ENCODE peak calls at places on chromosomes 1 and 21, in four cellular contexts. Z is colonic mucosa, X is astrocyte of the spinal cord, A is AG09309. C is an unnamed sample.

GRCh38 chr1:177780096-177780700 is 189.7 kb downstream of the SEC16B start:
- DNase-seq in X (peak; percentile 66), Z (no peak), A (peak; percentile 37), C (peak; percentile 49)

GRCh38 chr1:7333094-7333493 is 438.0 kb upstream of the VAMP3 start:
- DNase-seq in A (no peak), X (no peak), Z (no peak), C (no peak)

GRCh38 chr1:168845083-168845650 is 116.2 kb upstream of the DPT start:
- DNase-seq in Z (peak; percentile 45), A (no peak), X (no peak), C (no peak)

GRCh38 chr1:174963547-174964125 is 36.1 kb upstream of the CACYBP start:
- DNase-seq in Z (peak; percentile 77), X (no peak), A (no peak), C (no peak)

GRCh38 chr1:226677121-226678020 is 61.7 kb downstream of the ITPKB start:
- DNase-seq in A (peak; percentile 61), X (peak; percentile 70), Z (peak; percentile 67), C (peak; percentile 70)

GRCh38 chr1:60388092-60388987 is 314.8 kb upstream of the C1orf87 start:
- DNase-seq in A (no peak), Z (no peak), X (no peak), C (no peak)

GRCh38 chr1:18673976-18674375 is 43.3 kb downstream of the PAX7 start:
- DNase-seq in Z (no peak), X (no peak), A (no peak), C (no peak)

GRCh38 chr1:180611016-180611930 is 20.5 kb upstream of the XPR1 start:
- DNase-seq in A (no peak), Z (no peak), X (no peak), C (no peak)

DNA sequence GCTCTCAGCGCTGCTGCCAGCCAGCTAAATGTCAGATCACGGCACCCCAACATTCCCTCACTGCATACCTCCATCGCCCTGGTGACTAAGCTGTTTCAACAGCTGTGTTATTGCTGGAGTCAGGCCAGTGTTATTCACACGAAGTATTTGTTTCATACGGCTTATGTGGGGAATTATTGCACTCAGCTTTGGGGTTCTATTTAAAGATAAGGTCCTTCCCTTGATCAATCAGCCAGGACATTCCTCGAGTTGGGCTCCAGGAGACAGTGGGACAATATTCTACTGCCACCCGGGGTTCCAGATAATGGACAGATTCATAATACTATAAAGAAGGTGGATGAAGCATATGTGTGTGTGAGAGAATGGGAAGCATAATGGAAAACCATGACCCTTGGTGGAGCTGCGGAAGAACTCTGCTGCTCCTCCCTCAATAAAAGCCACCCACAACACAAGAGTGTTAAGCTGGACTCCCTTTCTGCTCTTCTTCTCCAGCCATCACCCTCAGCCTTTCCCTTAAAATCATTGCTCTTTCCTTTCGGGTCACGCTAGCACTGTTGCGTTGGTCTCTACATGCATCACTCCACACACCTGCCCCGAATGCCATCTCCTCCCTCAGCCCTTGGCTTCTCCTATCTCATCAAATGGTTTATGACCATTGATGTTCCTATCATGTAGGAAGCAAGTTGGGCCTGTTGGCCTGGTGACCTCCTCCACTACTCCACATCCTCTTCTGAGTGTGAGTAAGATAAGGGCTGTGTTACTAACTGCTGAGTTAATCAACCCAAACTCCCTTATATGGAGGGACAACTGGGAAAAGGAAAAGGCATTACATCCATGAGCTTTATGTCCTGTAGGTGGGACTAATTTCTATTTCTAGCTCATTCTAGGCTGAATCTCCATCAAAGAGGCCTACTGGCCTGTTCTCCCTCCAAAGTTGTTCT is 57.9 kb downstream of the WLS start:
- DNase-seq in A (peak; percentile 87), X (peak; percentile 97), Z (peak; percentile 69), C (peak; percentile 96)
- H3K4me3 ChIP-seq in A (no peak overlapping the region), X (no peak overlapping the region), Z (no peak overlapping the region), C (no peak overlapping the region)

GRCh38 chr1:88180449-88181108 is 503.5 kb upstream of the PKN2 start:
- DNase-seq in A (peak; percentile 20), X (peak; percentile 79), Z (peak; percentile 89), C (peak; percentile 55)
- TF ChIP-seq CTCF in A (peak; percentile 99), X (peak; percentile 99), Z (peak; percentile 94), C (peak; percentile 100)

GRCh38 chr1:247104965-247105364 is 809 bp upstream of the ZNF669 start:
- DNase-seq in A (no peak), Z (no peak), X (no peak), C (no peak)
- H3K4me3 ChIP-seq in A (no peak overlapping the region), Z (no peak overlapping the region), X (peak overlapping the region; percentile 97), C (no peak overlapping the region)

GRCh38 chr1:245986404-245987221 is 520.5 kb downstream of the SMYD3 start:
- DNase-seq in A (peak; percentile 71), Z (no peak), X (peak; percentile 91), C (peak; percentile 77)
- TF ChIP-seq CTCF in A (no peak), Z (no peak), X (no peak), C (no peak)

DNA sequence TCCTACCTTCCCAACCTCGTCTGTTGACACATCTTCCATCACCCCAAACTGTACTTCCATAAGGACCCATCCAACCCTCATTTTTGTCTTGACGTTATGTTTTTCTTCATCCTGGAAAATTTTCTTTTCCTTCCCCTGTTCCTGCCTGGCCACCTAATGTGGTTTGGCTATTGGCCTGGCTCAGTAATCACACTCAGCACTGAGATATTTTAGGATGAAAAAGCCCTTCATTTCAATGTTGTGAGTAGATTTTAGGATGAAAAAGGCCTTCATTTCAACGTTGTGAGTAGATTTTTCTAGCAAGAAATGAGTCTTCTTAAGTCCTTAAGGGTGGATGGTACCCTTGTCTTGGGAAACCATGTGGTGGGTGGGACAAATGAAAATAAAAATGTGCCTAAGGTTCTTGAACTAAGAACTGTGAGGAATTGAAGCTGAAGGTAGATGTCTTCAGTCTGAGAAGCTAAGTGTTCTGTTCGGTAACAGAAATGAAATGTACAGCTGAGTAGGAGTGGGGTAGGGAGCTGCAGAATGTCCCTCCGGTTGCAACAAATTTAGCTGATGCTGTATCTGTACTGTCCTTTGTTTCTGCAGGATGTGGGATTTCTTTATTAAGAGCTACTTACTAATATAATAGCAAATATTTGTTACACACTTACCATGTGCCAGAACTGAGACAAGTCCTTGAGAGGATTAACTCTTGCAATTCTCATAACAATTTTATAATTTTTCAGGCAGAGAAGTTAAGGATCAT is 36.1 kb downstream of the DNTTIP2 start:
- DNase-seq in Z (no peak), A (no peak), X (peak; percentile 62), C (peak; percentile 45)
- H3K4me3 ChIP-seq in Z (no peak overlapping the region), A (no peak overlapping the region), X (no peak overlapping the region), C (no peak overlapping the region)

DNA sequence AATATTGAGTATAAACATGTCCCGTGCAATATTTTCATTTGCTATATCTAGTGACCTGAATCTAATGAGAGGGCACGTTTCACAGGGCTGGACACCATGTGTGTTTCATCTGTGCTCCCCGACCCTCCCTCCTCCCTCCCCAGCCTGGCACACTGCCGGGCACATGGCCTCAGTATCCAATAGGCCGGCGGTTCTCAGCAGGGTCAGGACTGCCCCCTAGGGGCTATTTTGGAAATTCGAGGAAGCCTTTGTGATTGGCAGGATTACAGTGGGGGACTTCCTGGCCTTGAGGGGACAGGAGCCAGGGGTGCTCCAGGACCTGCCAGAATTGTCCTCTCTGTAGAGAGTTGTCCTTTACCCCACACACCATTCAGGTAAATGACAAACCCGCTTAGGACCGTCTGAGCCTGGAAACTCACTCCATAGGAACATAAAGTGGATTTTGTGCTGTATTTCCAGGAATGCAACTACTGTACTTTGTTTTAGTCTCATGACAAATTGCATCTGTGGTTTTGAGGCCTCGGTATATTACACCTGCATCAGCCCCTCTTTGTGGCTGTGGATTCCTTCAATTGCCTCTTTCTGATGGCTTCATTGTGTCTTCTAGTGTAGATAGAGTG is 109.5 kb upstream of the SIM2 start:
- DNase-seq in A (no peak), Z (peak; percentile 39), X (no peak), C (no peak)
- TF ChIP-seq CTCF in A (peak; percentile 70), Z (peak; percentile 33), X (peak; percentile 60), C (peak; percentile 55)